ENCODE peak calls at places on chromosomes 5 and 9, in six cellular contexts. K is left kidney; H is H7; E is NCI-H460; Z is activated naive CD8-positive, alpha-beta T cell treated with anti-CD3 and anti-CD28 coated beads, Interleukin-2, amount 50 U/mL, for 24 hours; B is pulmonary artery endothelial cell. G is an unnamed sample.

GRCh38 chr5:37370550-37370863 is 399 bp downstream of the NUP155 start:
- DNase-seq in K (no peak), E (no peak), B (no peak), H (peak; percentile 59), Z (no peak), G (no peak)

GRCh38 chr9:84139296-84140100 is 158.9 kb downstream of the RMI1 start:
- DNase-seq in Z (no peak), H (no peak), E (no peak), K (peak; percentile 37), B (peak; percentile 86), G (no peak)

GRCh38 chr5:87650284-87650683 is 237.6 kb upstream of the CCNH start:
- DNase-seq in K (no peak), B (no peak), E (no peak), Z (no peak), H (no peak), G (no peak)

GRCh38 chr5:141208478-141208877 is at the start of gene PCDHB12:
- DNase-seq in Z (no peak), K (peak; percentile 55), H (peak; percentile 48), B (no peak), E (peak; percentile 20), G (no peak)

GRCh38 chr9:125659954-125660353 is 47.1 kb downstream of the MAPKAP1 start:
- DNase-seq in B (no peak), K (no peak), H (no peak), Z (no peak), E (no peak), G (no peak)

GRCh38 chr9:5557606-5558587 is 47.6 kb downstream of the PDCD1LG2 start:
- DNase-seq in B (no peak), Z (peak; percentile 42), E (no peak), K (no peak), H (no peak), G (no peak)

GRCh38 chr9:133351908-133352634 is 4.1 kb downstream of the RPL7A start:
- DNase-seq in B (peak; percentile 24), H (peak; percentile 85), K (peak; percentile 60), Z (peak; percentile 62), E (peak; percentile 59), G (no peak)

GRCh38 chr5:151041577-151042268 is 21.3 kb downstream of the GPX3 start:
- DNase-seq in E (no peak), H (no peak), Z (no peak), B (no peak), K (peak; percentile 40), G (no peak)

GRCh38 chr9:94865599-94866456 is 139.3 kb downstream of the AOPEP start:
- DNase-seq in E (peak; percentile 39), K (peak; percentile 51), B (no peak), H (no peak), Z (no peak), G (no peak)

GRCh38 chr5:178632305-178632704 is 5.5 kb upstream of the CLK4 start:
- DNase-seq in K (no peak), H (no peak), E (no peak), B (no peak), Z (no peak), G (no peak)

GRCh38 chr9:15211994-15212501 is 95.0 kb downstream of the TTC39B start:
- DNase-seq in H (no peak), B (no peak), K (peak; percentile 26), E (no peak), Z (no peak), G (no peak)

GRCh38 chr5:150153957-150154617 is 1.6 kb downstream of the PDGFRB start:
- DNase-seq in K (peak; percentile 61), E (no peak), Z (no peak), H (no peak), B (no peak), G (no peak)

GRCh38 chr9:2321523-2322148 is 300.0 kb upstream of the VLDLR start:
- DNase-seq in H (no peak), K (no peak), Z (no peak), B (no peak), E (no peak), G (no peak)

GRCh38 chr5:82388186-82388585 is 110.0 kb upstream of the RPS23 start:
- DNase-seq in H (no peak), B (no peak), Z (no peak), K (no peak), E (no peak), G (no peak)

GRCh38 chr5:57094753-57095683 is 78.8 kb upstream of the GPBP1 start:
- DNase-seq in H (no peak), E (no peak), B (no peak), K (no peak), Z (no peak), G (no peak)

GRCh38 chr9:94002316-94003140 is 47.4 kb upstream of the BARX1 start:
- DNase-seq in H (peak; percentile 54), K (peak; percentile 86), Z (peak; percentile 30), B (peak; percentile 27), E (peak; percentile 66), G (peak; percentile 20)

GRCh38 chr5:140253985-140254384 is 48.9 kb downstream of the PFDN1 start:
- DNase-seq in B (no peak), Z (no peak), E (peak; percentile 46), H (no peak), K (no peak), G (no peak)

GRCh38 chr9:87395804-87396458 is 101.7 kb upstream of the DAPK1 start:
- DNase-seq in E (no peak), Z (no peak), H (no peak), K (peak; percentile 84), B (no peak), G (no peak)

GRCh38 chr5:154642499-154643245 is 112.5 kb upstream of the LARP1 start:
- DNase-seq in E (no peak), Z (no peak), H (peak; percentile 45), B (no peak), K (peak; percentile 42), G (no peak)

GRCh38 chr9:129225201-129225778 is 47.2 kb upstream of the IER5L start:
- DNase-seq in H (no peak), B (no peak), K (no peak), Z (no peak), E (no peak), G (no peak)

GRCh38 chr5:178551059-178551458 is 39.1 kb downstream of the COL23A1 start:
- DNase-seq in B (no peak), E (peak; percentile 21), Z (no peak), H (no peak), K (peak; percentile 24), G (no peak)

GRCh38 chr5:147168578-147169327 is 66.1 kb upstream of the STK32A start:
- DNase-seq in K (no peak), Z (no peak), H (no peak), E (no peak), B (no peak), G (no peak)

GRCh38 chr5:102843997-102844396 is 88.9 kb downstream of the PAM start:
- DNase-seq in B (no peak), H (no peak), Z (no peak), K (no peak), E (no peak), G (no peak)

GRCh38 chr5:76384189-76384588 is 18.9 kb upstream of the IQGAP2 start:
- DNase-seq in Z (no peak), K (no peak), B (no peak), H (peak; percentile 33), E (no peak), G (no peak)

GRCh38 chr9:86948153-86948929 is 1.0 kb upstream of the GAS1 start:
- DNase-seq in E (peak; percentile 75), Z (peak; percentile 74), H (peak; percentile 79), K (peak; percentile 95), B (no peak), G (peak; percentile 28)

GRCh38 chr9:87189006-87189405 is 241.7 kb upstream of the GAS1 start:
- DNase-seq in Z (no peak), H (no peak), E (no peak), K (no peak), B (no peak), G (no peak)

GRCh38 chr9:20863910-20864309 is 167.5 kb downstream of the HACD4 start:
- DNase-seq in K (no peak), Z (no peak), E (no peak), B (no peak), H (no peak), G (no peak)

GRCh38 chr9:81595887-81596558 is 93.3 kb downstream of the TLE1 start:
- DNase-seq in E (no peak), H (peak; percentile 61), Z (no peak), K (peak; percentile 47), B (peak; percentile 87), G (no peak)

GRCh38 chr5:92687793-92688467 is 893.1 kb downstream of the NR2F1-AS1 start:
- DNase-seq in Z (no peak), E (peak; percentile 18), K (peak; percentile 86), B (no peak), H (peak; percentile 41), G (no peak)

GRCh38 chr9:85516976-85517637 is 224.6 kb downstream of the AGTPBP1 start:
- DNase-seq in B (no peak), K (no peak), Z (no peak), H (no peak), E (no peak), G (no peak)

GRCh38 chr5:37090123-37090726 is 159.0 kb downstream of the CPLANE1 start:
- DNase-seq in K (no peak), B (no peak), E (no peak), H (no peak), Z (no peak), G (no peak)

GRCh38 chr5:169013846-169014245 is 287.1 kb downstream of the SLIT3 start:
- DNase-seq in H (no peak), Z (no peak), E (no peak), K (no peak), B (no peak), G (no peak)

GRCh38 chr5:151469992-151470391 is 22.6 kb downstream of the SLC36A1 start:
- DNase-seq in K (no peak), B (no peak), Z (no peak), E (no peak), H (no peak), G (no peak)

GRCh38 chr5:16727937-16728336 is 111.1 kb upstream of the RETREG1 start:
- DNase-seq in B (no peak), K (peak; percentile 62), H (no peak), E (no peak), Z (no peak), G (no peak)

GRCh38 chr9:126695186-126696090 is 81.7 kb downstream of the LMX1B start:
- DNase-seq in K (peak; percentile 80), Z (no peak), E (no peak), B (no peak), H (peak; percentile 62), G (no peak)

GRCh38 chr9:12859704-12860251 is 85.0 kb downstream of the LURAP1L start:
- DNase-seq in Z (no peak), H (no peak), B (peak; percentile 4), E (peak; percentile 78), K (no peak), G (peak; percentile 35)

GRCh38 chr9:116633444-116633843 is 53.7 kb upstream of the TRIM32 start:
- DNase-seq in E (no peak), K (no peak), H (no peak), Z (no peak), B (no peak), G (no peak)

GRCh38 chr5:431001-431710 is 11.8 kb upstream of the EXOC3 start:
- DNase-seq in Z (peak; percentile 64), H (peak; percentile 98), K (peak; percentile 78), E (peak; percentile 27), B (no peak), G (no peak)